ENCODE peak calls at places on chromosome 17, in nine cellular contexts. One of them, this sample, is unnamed.

GRCh38 chr17:47210105-47210504 is 957 bp downstream of the MYL4 start:
- DNase-seq in IMR-90: no peak
- DNase-seq in Peyer's patch: no peak
- DNase-seq in heart left ventricle: no peak
- DNase-seq in right lobe of liver: no peak
- DNase-seq in ovary: no peak
- DNase-seq in GM12891: no peak
- DNase-seq in erythroblast: peak; percentile 46
- DNase-seq in lower leg skin: no peak
- DNase-seq in this sample: no peak

GRCh38 chr17:386145-386876 is 33.7 kb upstream of the RPH3AL start:
- DNase-seq in IMR-90: no peak
- DNase-seq in Peyer's patch: peak; percentile 67
- DNase-seq in heart left ventricle: peak; percentile 83
- DNase-seq in right lobe of liver: peak; percentile 90
- DNase-seq in ovary: peak; percentile 83
- DNase-seq in GM12891: peak; percentile 93
- DNase-seq in erythroblast: peak; percentile 49
- DNase-seq in lower leg skin: peak; percentile 95
- DNase-seq in this sample: peak; percentile 92

GRCh38 chr17:43215341-43215740 is 3.7 kb downstream of the TMEM106A start:
- DNase-seq in IMR-90: no peak
- DNase-seq in Peyer's patch: no peak
- DNase-seq in heart left ventricle: no peak
- DNase-seq in right lobe of liver: no peak
- DNase-seq in ovary: no peak
- DNase-seq in GM12891: no peak
- DNase-seq in erythroblast: no peak
- DNase-seq in lower leg skin: no peak
- DNase-seq in this sample: no peak

GRCh38 chr17:74968361-74968780 is 4.2 kb downstream of the HID1 start:
- DNase-seq in IMR-90: no peak
- DNase-seq in Peyer's patch: no peak
- DNase-seq in heart left ventricle: no peak
- DNase-seq in right lobe of liver: no peak
- DNase-seq in ovary: no peak
- DNase-seq in GM12891: no peak
- DNase-seq in erythroblast: no peak
- DNase-seq in lower leg skin: peak; percentile 83
- DNase-seq in this sample: no peak

GRCh38 chr17:79621151-79621940 is 10.5 kb upstream of the RBFOX3 start:
- DNase-seq in IMR-90: no peak
- DNase-seq in Peyer's patch: no peak
- DNase-seq in heart left ventricle: peak; percentile 9
- DNase-seq in right lobe of liver: peak; percentile 2
- DNase-seq in ovary: peak; percentile 2
- DNase-seq in GM12891: no peak
- DNase-seq in erythroblast: no peak
- DNase-seq in lower leg skin: peak; percentile 62
- DNase-seq in this sample: no peak

GRCh38 chr17:68036304-68037147 is 991 bp downstream of the KPNA2 start:
- DNase-seq in IMR-90: peak; percentile 59
- DNase-seq in Peyer's patch: no peak
- DNase-seq in heart left ventricle: no peak
- DNase-seq in right lobe of liver: no peak
- DNase-seq in ovary: no peak
- DNase-seq in GM12891: no peak
- DNase-seq in erythroblast: no peak
- DNase-seq in lower leg skin: no peak
- DNase-seq in this sample: no peak

GRCh38 chr17:62870581-62870964 is 62.5 kb upstream of the MARCHF10 start:
- DNase-seq in IMR-90: no peak
- DNase-seq in Peyer's patch: no peak
- DNase-seq in heart left ventricle: no peak
- DNase-seq in right lobe of liver: no peak
- DNase-seq in ovary: no peak
- DNase-seq in GM12891: no peak
- DNase-seq in erythroblast: no peak
- DNase-seq in lower leg skin: no peak
- DNase-seq in this sample: no peak

GRCh38 chr17:17151541-17151940 is 54.6 kb downstream of the PLD6 start:
- DNase-seq in IMR-90: peak; percentile 43
- DNase-seq in Peyer's patch: no peak
- DNase-seq in heart left ventricle: no peak
- DNase-seq in right lobe of liver: no peak
- DNase-seq in ovary: no peak
- DNase-seq in GM12891: no peak
- DNase-seq in erythroblast: no peak
- DNase-seq in lower leg skin: no peak
- DNase-seq in this sample: peak; percentile 69

GRCh38 chr17:3979276-3979583 is 15.0 kb upstream of the ATP2A3 start:
- DNase-seq in IMR-90: no peak
- DNase-seq in Peyer's patch: no peak
- DNase-seq in heart left ventricle: no peak
- DNase-seq in right lobe of liver: peak; percentile 6
- DNase-seq in ovary: no peak
- DNase-seq in GM12891: no peak
- DNase-seq in erythroblast: no peak
- DNase-seq in lower leg skin: no peak
- DNase-seq in this sample: no peak

GRCh38 chr17:46796524-46796923 is 22.0 kb downstream of the WNT3 start:
- DNase-seq in IMR-90: no peak
- DNase-seq in Peyer's patch: no peak
- DNase-seq in heart left ventricle: no peak
- DNase-seq in right lobe of liver: no peak
- DNase-seq in ovary: no peak
- DNase-seq in GM12891: no peak
- DNase-seq in erythroblast: no peak
- DNase-seq in lower leg skin: no peak
- DNase-seq in this sample: no peak

DNA sequence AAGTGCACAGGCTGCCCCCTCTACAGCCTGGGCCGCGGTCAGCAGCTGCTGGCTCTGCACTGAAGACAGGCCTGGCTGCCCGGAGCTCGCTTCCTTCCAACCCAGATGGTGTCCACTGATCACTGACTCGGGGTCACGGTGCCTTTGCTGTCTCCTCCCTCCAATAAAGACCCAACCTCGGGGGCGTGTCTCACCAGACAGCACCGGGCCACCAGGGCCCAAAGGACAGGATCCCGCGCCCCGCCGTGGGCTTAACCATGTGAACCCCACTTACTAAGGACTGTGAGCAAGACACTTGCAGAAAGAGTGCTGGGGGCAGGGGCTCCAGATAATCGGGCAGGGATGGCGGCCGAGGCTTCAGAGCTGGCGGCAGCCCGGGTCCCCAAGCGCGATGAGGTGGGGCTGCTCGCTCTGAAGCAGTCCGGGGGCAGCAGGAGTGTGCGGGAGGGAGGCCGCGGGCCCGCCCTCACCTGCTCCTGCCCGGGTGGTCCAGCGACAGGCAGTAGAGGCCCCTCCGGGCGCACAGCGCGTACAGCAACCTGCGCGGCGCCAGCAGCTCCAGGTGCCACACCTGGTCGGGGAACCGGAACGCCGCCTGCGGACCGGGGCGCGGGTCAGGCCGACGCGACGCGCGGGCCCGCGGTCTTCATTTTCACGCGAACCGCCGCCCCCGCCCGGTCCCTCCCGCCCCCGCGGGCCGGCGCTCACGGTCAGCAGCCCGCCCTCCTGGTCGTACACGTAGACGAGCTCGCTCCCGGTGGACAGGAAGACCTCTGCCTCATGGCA is 502 bp downstream of the FAAP100 start:
- DNase-seq in IMR-90: peak; percentile 16
- DNase-seq in Peyer's patch: peak; percentile 33
- DNase-seq in heart left ventricle: peak; percentile 30
- DNase-seq in right lobe of liver: peak; percentile 61
- DNase-seq in ovary: no peak
- DNase-seq in GM12891: peak; percentile 59
- DNase-seq in erythroblast: peak; percentile 81
- DNase-seq in lower leg skin: no peak
- DNase-seq in this sample: no peak
- TF ChIP-seq POLR2A in IMR-90: no peak
- TF ChIP-seq POLR2A in Peyer's patch: no peak
- TF ChIP-seq POLR2A in heart left ventricle: no peak
- TF ChIP-seq POLR2A in right lobe of liver: no peak
- TF ChIP-seq POLR2A in ovary: no peak
- TF ChIP-seq POLR2A in GM12891: no peak
- TF ChIP-seq POLR2A in erythroblast: no peak
- TF ChIP-seq POLR2A in lower leg skin: no peak
- TF ChIP-seq POLR2A in this sample: no peak

GRCh38 chr17:40112718-40113109 is 9.1 kb upstream of the MSL1 start:
- DNase-seq in IMR-90: no peak
- DNase-seq in Peyer's patch: no peak
- DNase-seq in heart left ventricle: no peak
- DNase-seq in right lobe of liver: no peak
- DNase-seq in ovary: peak; percentile 58
- DNase-seq in GM12891: no peak
- DNase-seq in erythroblast: no peak
- DNase-seq in lower leg skin: no peak
- DNase-seq in this sample: no peak

GRCh38 chr17:40115101-40115436 is 6.7 kb upstream of the MSL1 start:
- DNase-seq in IMR-90: no peak
- DNase-seq in Peyer's patch: no peak
- DNase-seq in heart left ventricle: no peak
- DNase-seq in right lobe of liver: no peak
- DNase-seq in ovary: no peak
- DNase-seq in GM12891: no peak
- DNase-seq in erythroblast: no peak
- DNase-seq in lower leg skin: no peak
- DNase-seq in this sample: no peak

GRCh38 chr17:40112191-40112590 is 9.6 kb upstream of the MSL1 start:
- DNase-seq in IMR-90: no peak
- DNase-seq in Peyer's patch: no peak
- DNase-seq in heart left ventricle: no peak
- DNase-seq in right lobe of liver: no peak
- DNase-seq in ovary: peak; percentile 32
- DNase-seq in GM12891: no peak
- DNase-seq in erythroblast: no peak
- DNase-seq in lower leg skin: peak; percentile 79
- DNase-seq in this sample: no peak

GRCh38 chr17:40113961-40114272 is 7.9 kb upstream of the MSL1 start:
- DNase-seq in IMR-90: peak; percentile 56
- DNase-seq in Peyer's patch: no peak
- DNase-seq in heart left ventricle: no peak
- DNase-seq in right lobe of liver: no peak
- DNase-seq in ovary: peak; percentile 20
- DNase-seq in GM12891: no peak
- DNase-seq in erythroblast: no peak
- DNase-seq in lower leg skin: no peak
- DNase-seq in this sample: no peak

DNA sequence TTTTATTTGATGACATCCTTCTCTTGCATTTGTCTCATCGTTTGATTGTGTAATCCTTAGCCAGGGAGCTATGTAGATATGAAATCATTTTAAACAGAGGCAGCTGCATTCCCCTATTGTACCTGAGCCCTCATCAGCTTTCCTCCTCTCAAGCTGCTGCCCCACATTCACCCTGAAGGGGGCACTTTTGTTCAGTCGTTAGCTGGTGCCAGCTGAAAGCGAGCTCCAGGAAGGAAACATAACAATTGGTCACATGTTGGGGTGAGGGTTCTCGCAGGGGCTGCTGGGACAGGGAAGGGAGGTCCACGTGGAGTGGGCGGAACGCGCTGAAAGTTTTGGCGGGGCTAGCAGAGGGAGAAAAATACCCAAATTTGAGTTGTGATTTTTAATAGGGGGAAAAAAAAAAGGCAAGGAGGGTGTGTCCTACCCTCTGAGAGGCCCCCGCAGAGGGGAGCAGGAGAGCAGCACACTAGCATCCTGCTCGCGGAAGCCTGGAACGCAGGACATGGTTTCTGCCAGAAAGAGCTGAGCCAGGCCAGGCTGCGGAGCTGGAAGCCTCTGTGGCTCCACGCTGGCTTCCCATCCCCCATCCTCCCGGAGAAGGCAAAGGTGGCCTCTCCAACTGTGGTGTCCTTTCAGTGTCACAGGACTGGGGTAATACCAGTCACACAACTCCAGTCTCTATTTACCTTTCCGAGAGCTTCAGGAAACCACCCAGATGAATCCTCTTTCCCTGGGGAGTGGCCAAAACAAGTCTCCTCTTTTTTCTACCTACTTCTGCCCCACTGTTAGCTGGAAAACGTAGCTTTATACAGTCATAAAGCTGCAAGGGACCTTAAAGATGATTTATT is 8.4 kb upstream of the MSL1 start:
- DNase-seq in IMR-90: peak; percentile 95
- DNase-seq in Peyer's patch: peak; percentile 95
- DNase-seq in heart left ventricle: peak; percentile 93
- DNase-seq in right lobe of liver: peak; percentile 90
- DNase-seq in ovary: peak; percentile 96
- DNase-seq in GM12891: peak; percentile 88
- DNase-seq in erythroblast: peak; percentile 93
- DNase-seq in lower leg skin: peak; percentile 99
- DNase-seq in this sample: peak; percentile 86
- TF ChIP-seq POLR2A in IMR-90: no peak
- TF ChIP-seq POLR2A in Peyer's patch: peak; percentile 35
- TF ChIP-seq POLR2A in heart left ventricle: no peak
- TF ChIP-seq POLR2A in right lobe of liver: peak; percentile 52
- TF ChIP-seq POLR2A in ovary: no peak
- TF ChIP-seq POLR2A in GM12891: peak; percentile 39
- TF ChIP-seq POLR2A in erythroblast: peak; percentile 62
- TF ChIP-seq POLR2A in lower leg skin: no peak
- TF ChIP-seq POLR2A in this sample: peak; percentile 18

DNA sequence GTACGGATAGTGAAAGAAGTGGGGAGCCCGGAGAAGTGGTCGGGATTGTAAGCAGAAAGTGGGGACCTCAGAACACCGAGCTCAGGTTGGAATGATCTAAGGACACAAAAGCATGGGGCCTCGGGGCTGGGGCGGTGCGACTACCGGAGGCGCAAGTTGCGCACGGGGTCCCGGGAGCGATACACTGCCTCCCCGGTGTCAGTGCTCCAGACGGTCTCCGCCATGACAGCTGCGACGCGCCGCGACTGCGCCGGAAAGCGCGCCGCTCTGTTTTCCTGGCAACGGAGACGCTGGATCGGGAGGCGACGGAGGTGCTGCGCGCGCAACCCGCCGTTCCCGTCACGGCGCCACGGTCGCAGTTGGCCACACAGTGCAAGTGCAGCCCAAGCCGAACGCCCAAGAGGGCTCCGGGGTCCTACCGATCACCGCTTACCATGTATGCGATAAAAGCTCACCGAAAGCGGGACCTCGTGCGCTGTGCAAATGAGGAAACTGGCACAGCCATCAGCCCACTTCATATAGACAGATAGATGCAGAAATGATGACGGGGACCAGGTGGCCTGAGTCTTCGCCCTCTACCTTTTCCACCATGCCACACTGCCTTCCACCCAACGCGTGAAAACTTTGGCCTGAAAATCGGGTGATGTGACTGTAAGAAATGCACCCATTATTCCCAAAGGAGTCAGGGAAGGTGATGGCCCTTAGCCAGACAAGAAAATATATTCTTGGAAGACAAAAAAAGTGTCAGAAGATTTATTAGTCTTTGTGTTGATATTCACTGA is at the start of gene MKS1:
- DNase-seq in IMR-90: peak; percentile 85
- DNase-seq in Peyer's patch: peak; percentile 93
- DNase-seq in heart left ventricle: peak; percentile 95
- DNase-seq in right lobe of liver: peak; percentile 94
- DNase-seq in ovary: peak; percentile 93
- DNase-seq in GM12891: peak; percentile 96
- DNase-seq in erythroblast: peak; percentile 97
- DNase-seq in lower leg skin: peak; percentile 99
- DNase-seq in this sample: peak; percentile 99
- TF ChIP-seq POLR2A in IMR-90: peak; percentile 42
- TF ChIP-seq POLR2A in Peyer's patch: peak; percentile 62
- TF ChIP-seq POLR2A in heart left ventricle: peak; percentile 79
- TF ChIP-seq POLR2A in right lobe of liver: peak; percentile 54
- TF ChIP-seq POLR2A in ovary: peak; percentile 52
- TF ChIP-seq POLR2A in GM12891: peak; percentile 81
- TF ChIP-seq POLR2A in erythroblast: peak; percentile 91
- TF ChIP-seq POLR2A in lower leg skin: no peak
- TF ChIP-seq POLR2A in this sample: peak; percentile 96

GRCh38 chr17:32881054-32881453 is 4.1 kb upstream of the MYO1D start:
- DNase-seq in IMR-90: no peak
- DNase-seq in Peyer's patch: no peak
- DNase-seq in heart left ventricle: no peak
- DNase-seq in right lobe of liver: no peak
- DNase-seq in ovary: no peak
- DNase-seq in GM12891: no peak
- DNase-seq in erythroblast: no peak
- DNase-seq in lower leg skin: no peak
- DNase-seq in this sample: no peak
- TF ChIP-seq POLR2A in IMR-90: no peak
- TF ChIP-seq POLR2A in Peyer's patch: no peak
- TF ChIP-seq POLR2A in heart left ventricle: no peak
- TF ChIP-seq POLR2A in right lobe of liver: no peak
- TF ChIP-seq POLR2A in ovary: no peak
- TF ChIP-seq POLR2A in GM12891: no peak
- TF ChIP-seq POLR2A in erythroblast: no peak
- TF ChIP-seq POLR2A in lower leg skin: no peak
- TF ChIP-seq POLR2A in this sample: no peak

This sample was measured in H54.